ENCODE peak calls at places on chromosomes 7 and 10, in ten cellular contexts. D is IMR-90, M is endothelial cell of umbilical vein, X is heart left ventricle, L is spleen, I is stomach, A is upper lobe of left lung, N is esophagus muscularis mucosa, S is HCT116, E is ovary. Q is an unnamed sample. For H3K36me3, the result is how much of the 10 kb centered on the place peaks cover.

GRCh38 chr7:520503-521161 is 986 bp upstream of the PDGFA start:
- DNase-seq in L (no peak), A (peak), E (peak), M (no peak), D (no peak), N (no peak), S (no peak), I (no peak), X (no peak), Q (peak)

GRCh38 chr7:154928136-154929005 is 74.6 kb downstream of the PAXIP1 start:
- DNase-seq in D (peak), E (peak), I (peak), M (peak), N (no peak), S (peak), X (no peak), A (no peak), L (peak), Q (peak)

GRCh38 chr7:12158334-12159060 is 52.6 kb upstream of the TMEM106B start:
- DNase-seq in I (no peak), D (peak), X (no peak), E (no peak), S (no peak), A (no peak), L (no peak), M (no peak), N (no peak), Q (no peak)

GRCh38 chr10:113093188-113094113 is 143.4 kb downstream of the TCF7L2 start:
- DNase-seq in I (no peak), S (peak), E (no peak), A (no peak), N (no peak), M (peak), D (peak), L (no peak), X (no peak), Q (no peak)

GRCh38 chr7:99011341-99011705 is 132.6 kb downstream of the SMURF1 start:
- DNase-seq in I (no peak), E (no peak), M (no peak), X (no peak), S (no peak), A (no peak), N (no peak), L (no peak), D (no peak), Q (no peak)

GRCh38 chr10:122656308-122656705 is 43.3 kb downstream of the C10orf120 start:
- DNase-seq in X (no peak), A (no peak), I (no peak), S (no peak), E (no peak), L (no peak), D (no peak), M (no peak), N (no peak), Q (no peak)

GRCh38 chr10:79078367-79079073 is 9.8 kb downstream of the ZMIZ1 start:
- DNase-seq in S (no peak), A (no peak), D (no peak), X (no peak), E (no peak), I (no peak), L (no peak), M (no peak), N (no peak), Q (no peak)

GRCh38 chr10:31490858-31491504 is 172.0 kb downstream of the ZEB1 start:
- DNase-seq in N (no peak), I (no peak), A (no peak), L (no peak), E (no peak), M (peak), D (peak), X (no peak), S (peak), Q (peak)

GRCh38 chr10:35336921-35337741 is 822 bp downstream of the CCNY start:
- DNase-seq in A (peak), S (no peak), E (peak), X (peak), I (peak), L (peak), D (no peak), M (peak), N (no peak), Q (peak)

GRCh38 chr10:28592953-28593352 is 60.0 kb downstream of the WAC start:
- DNase-seq in S (peak), D (peak), A (no peak), M (peak), L (no peak), N (no peak), X (no peak), E (no peak), I (no peak), Q (no peak)

GRCh38 chr7:3267928-3268690 is 32.9 kb upstream of the SDK1 start:
- DNase-seq in E (no peak), I (no peak), S (no peak), D (peak), X (no peak), M (no peak), L (no peak), N (no peak), A (no peak), Q (no peak)

GRCh38 chr7:107891619-107892366 is 810 bp downstream of the DLD start:
- DNase-seq in D (peak), L (no peak), E (no peak), X (no peak), I (no peak), A (no peak), M (peak), S (no peak), N (no peak), Q (no peak)

GRCh38 chr7:99210265-99210970 is 2.5 kb upstream of the KPNA7 start:
- DNase-seq in N (no peak), I (peak), A (no peak), E (no peak), M (no peak), D (no peak), X (no peak), L (no peak), S (no peak), Q (no peak)

GRCh38 chr10:95423327-95424005 is 132.7 kb upstream of the PDLIM1 start:
- DNase-seq in D (no peak), M (no peak), E (no peak), X (no peak), N (no peak), A (no peak), S (no peak), I (no peak), L (no peak), Q (no peak)

GRCh38 chr7:22147113-22147512 is 201.4 kb upstream of the CDCA7L start:
- DNase-seq in A (no peak), X (no peak), D (no peak), I (no peak), M (no peak), N (no peak), L (no peak), E (no peak), S (no peak), Q (peak)

GRCh38 chr10:112950714-112951348 is 784 bp downstream of the TCF7L2 start:
- DNase-seq in I (no peak), A (peak), S (no peak), D (peak), L (peak), N (no peak), X (peak), E (peak), M (peak), Q (peak)

GRCh38 chr7:157605638-157606037 is 268.8 kb downstream of the DNAJB6 start:
- DNase-seq in A (no peak), E (no peak), N (no peak), I (no peak), X (no peak), L (peak), S (no peak), M (no peak), D (no peak), Q (no peak)

GRCh38 chr10:131739201-131739600 is 161.6 kb upstream of the PPP2R2D start:
- DNase-seq in D (no peak), S (no peak), A (no peak), L (no peak), M (no peak), E (no peak), X (no peak), N (no peak), I (peak), Q (no peak)

GRCh38 chr7:10912077-10912476 is 61.6 kb upstream of the PHF14 start:
- DNase-seq in S (no peak), E (no peak), I (no peak), D (no peak), X (no peak), A (no peak), M (no peak), L (no peak), N (no peak), Q (no peak)

GRCh38 chr7:48098846-48099245 is 9.8 kb downstream of the UPP1 start:
- DNase-seq in D (no peak), N (no peak), L (no peak), I (no peak), X (no peak), E (no peak), M (no peak), A (no peak), S (no peak), Q (no peak)

GRCh38 chr10:124926548-124926947 is 15.4 kb upstream of the ZRANB1 start:
- DNase-seq in L (no peak), N (no peak), D (no peak), X (no peak), M (no peak), A (no peak), E (no peak), S (no peak), I (no peak), Q (no peak)

GRCh38 chr10:92239600-92240288 is 51.1 kb downstream of the CPEB3 start:
- DNase-seq in M (peak), X (peak), D (peak), A (peak), I (peak), L (peak), E (peak), N (no peak), S (no peak), Q (peak)

GRCh38 chr10:128210215-128211063 is 84.2 kb upstream of the MKI67 start:
- DNase-seq in S (peak), I (peak), A (peak), D (no peak), N (no peak), X (peak), E (peak), L (peak), M (peak), Q (peak)

GRCh38 chr10:46268076-46268881 is 18.5 kb upstream of the ANTXRL start:
- DNase-seq in A (no peak), X (no peak), E (no peak), I (peak), M (no peak), S (no peak), N (no peak), D (no peak), L (peak), Q (no peak)

GRCh38 chr10:52394246-52394645 is 80.2 kb downstream of the DKK1 start:
- DNase-seq in I (no peak), D (no peak), E (no peak), M (no peak), X (no peak), S (no peak), L (no peak), A (no peak), N (no peak), Q (no peak)

GRCh38 chr7:27166475-27167169 is 1.3 kb upstream of the HOXA9 start:
- DNase-seq in M (no peak), E (no peak), L (peak), D (no peak), N (no peak), A (peak), X (no peak), S (no peak), I (no peak), Q (no peak)

GRCh38 chr10:451021-451471 is 238.4 kb downstream of the DIP2C start:
- DNase-seq in M (no peak), D (no peak), I (peak), L (peak), S (no peak), X (no peak), N (no peak), E (no peak), A (no peak), Q (no peak)

GRCh38 chr7:95811846-95812445 is 39.6 kb downstream of the DYNC1I1 start:
- DNase-seq in N (no peak), X (no peak), I (no peak), A (no peak), L (no peak), S (no peak), E (no peak), D (no peak), M (no peak), Q (no peak)

GRCh38 chr10:3780056-3780765 is 4.8 kb downstream of the KLF6 start:
- DNase-seq in X (peak), I (no peak), S (no peak), E (no peak), A (no peak), L (peak), D (peak), N (no peak), M (peak), Q (peak)
- TF ChIP-seq POLR2A in X (no peak), I (no peak), S (no peak), E (no peak), A (peak), L (no peak), D (peak), N (peak), M (no peak), Q (no peak)

GRCh38 chr10:120891367-120891766 is 40.2 kb downstream of the WDR11 start:
- DNase-seq in A (no peak), D (peak), S (no peak), M (no peak), N (no peak), X (no peak), I (no peak), L (no peak), E (no peak), Q (no peak)
- H3K36me3 ChIP-seq in A (under half), D (under half), S (under half), M (under half), N (under half), X (half or more), I (half or more), L (half or more), E (under half), Q (under half)

GRCh38 chr10:104337985-104338735 is at the start of gene ITPRIP:
- DNase-seq in N (peak), D (peak), A (peak), X (peak), E (peak), S (peak), M (peak), L (peak), I (peak), Q (peak)

GRCh38 chr10:104337527-104337984 is 709 bp downstream of the ITPRIP start:
- DNase-seq in S (no peak), L (peak), I (no peak), D (peak), X (peak), E (peak), M (peak), N (no peak), A (no peak), Q (peak)

GRCh38 chr10:104334561-104334960 is 3.7 kb downstream of the ITPRIP start:
- DNase-seq in D (no peak), N (no peak), S (no peak), I (no peak), L (peak), E (peak), A (no peak), M (no peak), X (no peak), Q (peak)

GRCh38 chr10:104334965-104335650 is 3.2 kb downstream of the ITPRIP start:
- DNase-seq in D (no peak), X (no peak), M (no peak), I (no peak), N (no peak), L (peak), S (no peak), A (no peak), E (peak), Q (peak)

GRCh38 chr10:104336829-104337526 is 1.3 kb downstream of the ITPRIP start:
- DNase-seq in I (no peak), D (peak), A (no peak), N (no peak), M (peak), E (no peak), X (no peak), S (no peak), L (peak), Q (no peak)
- TF ChIP-seq POLR2A in I (no peak), D (peak), A (no peak), N (no peak), M (no peak), E (no peak), X (no peak), S (no peak), L (no peak), Q (no peak)

DNA sequence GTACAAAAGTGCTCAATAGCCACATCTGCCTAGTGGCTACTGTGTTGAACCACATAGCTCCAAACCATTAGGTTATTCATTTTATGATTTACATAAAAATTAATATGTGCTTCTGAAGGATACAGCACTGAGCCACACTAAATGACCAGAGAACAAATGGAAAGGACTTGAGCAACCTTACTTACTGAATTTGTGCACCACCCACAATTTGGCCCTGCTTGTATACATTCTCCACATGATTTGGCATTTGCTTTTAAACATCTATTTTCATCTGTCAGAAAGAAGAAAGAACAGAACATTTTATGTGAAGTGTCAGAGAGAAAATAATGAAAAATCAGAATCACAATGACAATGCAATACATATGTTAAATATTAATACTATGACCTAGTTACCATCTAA is 25.7 kb downstream of the ITGB1 start:
- DNase-seq in E (no peak), N (no peak), L (no peak), I (no peak), X (no peak), S (no peak), A (no peak), D (no peak), M (no peak), Q (no peak)
- H3K36me3 ChIP-seq in E (under half), N (under half), L (half or more), I (under half), X (under half), S (under half), A (under half), D (under half), M (under half), Q (under half)

GRCh38 chr7:73519867-73520672 is 2.0 kb downstream of the BAZ1B start:
- DNase-seq in S (no peak), E (peak), D (peak), I (no peak), L (peak), A (no peak), N (no peak), M (no peak), X (no peak), Q (no peak)

GRCh38 chr7:73521636-73522080 is 435 bp downstream of the BAZ1B start:
- DNase-seq in A (peak), X (peak), L (no peak), M (no peak), D (peak), E (no peak), I (peak), S (no peak), N (peak), Q (no peak)

GRCh38 chr7:73520673-73521635 is 1.1 kb downstream of the BAZ1B start:
- DNase-seq in L (no peak), I (no peak), D (peak), M (peak), S (no peak), X (no peak), N (no peak), A (no peak), E (no peak), Q (no peak)

GRCh38 chr7:73518470-73518869 is 3.6 kb downstream of the BAZ1B start:
- DNase-seq in N (no peak), E (no peak), X (no peak), I (no peak), M (no peak), S (no peak), D (no peak), L (peak), A (no peak), Q (no peak)

DNA sequence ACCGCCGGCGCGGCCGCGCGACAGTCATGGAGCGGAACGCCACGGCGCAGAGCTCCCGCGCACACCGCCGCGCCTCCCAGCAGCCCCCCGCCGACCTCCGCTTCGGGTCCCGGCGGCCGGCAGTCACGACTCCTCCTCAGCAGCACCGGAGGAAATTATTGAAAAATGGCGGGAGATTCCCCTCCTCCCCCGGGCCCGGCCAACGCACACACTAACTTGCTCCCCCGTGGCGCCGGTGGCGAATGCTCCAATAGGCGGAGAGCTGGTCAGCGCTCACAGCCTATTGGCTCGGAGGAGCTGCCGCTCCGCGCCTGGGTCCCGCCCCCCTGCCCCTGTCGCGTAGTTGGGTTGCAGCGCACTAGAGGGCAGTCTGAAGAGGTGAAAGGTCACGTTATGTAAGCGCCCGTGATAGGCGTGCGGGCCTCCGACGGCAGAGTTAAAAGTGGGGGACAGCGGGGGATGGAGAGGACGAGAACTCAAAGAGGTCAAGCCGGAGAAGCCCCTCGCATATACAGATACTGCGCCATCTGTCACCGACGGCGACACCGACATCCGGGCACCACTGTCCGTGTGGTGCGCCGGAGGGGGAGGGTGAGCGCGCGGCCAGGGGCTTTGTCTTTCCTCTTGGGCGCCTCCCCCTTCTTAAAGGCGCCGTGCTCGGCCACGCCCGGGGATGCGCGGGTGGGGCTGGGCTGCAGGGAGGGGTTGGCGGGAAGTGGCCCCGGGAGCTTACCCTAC is at the start of gene BAZ1B:
- DNase-seq in L (peak), D (peak), X (peak), M (peak), N (peak), I (peak), S (peak), E (peak), A (peak), Q (peak)
- TF ChIP-seq POLR2A in L (no peak), D (no peak), X (peak), M (no peak), N (no peak), I (no peak), S (no peak), E (peak), A (no peak), Q (no peak)

DNA sequence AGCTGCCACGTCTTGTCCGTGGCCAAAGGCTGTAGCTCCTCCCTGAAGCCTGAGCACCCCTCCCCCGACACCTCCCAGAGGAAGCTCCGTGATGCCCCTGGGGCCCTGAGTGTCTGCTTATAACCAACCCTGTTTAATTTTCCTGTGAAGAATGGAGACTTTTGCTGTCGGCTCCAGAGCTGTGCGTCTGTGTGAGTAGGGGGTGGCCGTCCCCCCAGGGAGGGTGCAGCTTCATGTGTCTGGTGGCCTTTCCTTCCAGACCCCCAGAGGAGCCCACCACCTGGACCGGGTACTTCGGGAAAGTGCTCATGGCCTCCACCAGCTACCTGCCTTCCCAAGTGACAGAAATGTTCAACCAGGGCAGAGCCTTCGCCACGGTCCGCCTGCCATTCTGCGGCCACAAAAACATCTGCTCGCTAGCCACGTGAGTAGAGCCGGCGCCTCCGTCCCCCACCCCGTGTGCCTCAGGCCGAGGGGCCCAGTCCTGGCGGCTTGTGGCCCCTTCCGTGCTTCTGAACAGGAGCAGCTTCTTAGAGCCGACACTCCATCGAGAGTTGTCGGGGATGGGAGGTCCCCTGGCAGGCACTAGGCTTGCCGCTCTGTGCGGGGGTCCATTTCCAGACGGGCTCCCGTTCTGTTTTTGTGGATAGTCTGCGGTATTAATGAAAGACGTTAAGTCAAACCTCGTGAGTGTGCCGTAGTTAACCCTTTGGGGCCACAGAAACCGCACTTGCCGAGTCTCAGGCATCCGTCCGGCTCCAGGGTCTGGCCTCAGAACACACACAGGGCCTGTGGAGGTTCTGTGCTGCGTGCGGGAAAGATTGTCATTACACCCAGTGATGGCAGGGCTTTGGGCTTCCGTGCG is 37.1 kb downstream of the WIPI2 start:
- DNase-seq in D (no peak), S (no peak), A (peak), N (no peak), I (no peak), E (no peak), L (peak), M (no peak), X (no peak), Q (no peak)
- H3K36me3 ChIP-seq in D (half or more), S (under half), A (half or more), N (half or more), I (half or more), E (under half), L (half or more), M (half or more), X (half or more), Q (under half)

GRCh38 chr7:150716368-150716767 is at the start of gene GIMAP1:
- DNase-seq in X (peak), M (peak), S (no peak), E (no peak), D (no peak), I (no peak), L (peak), N (no peak), A (no peak), Q (peak)
- TF ChIP-seq POLR2A in X (no peak), M (peak), S (no peak), E (no peak), D (no peak), I (no peak), L (peak), N (no peak), A (peak), Q (no peak)

Q was measured in testis.